ENCODE peak calls at places on chromosomes 13 and 19, in ten cellular contexts. B, J, H, I, M, G, V, S, W and K are unnamed samples.

GRCh38 chr13:110447058-110447511 is 114.4 kb downstream of the RAB20 start:
- DNase-seq in H (no peak), S (no peak), I (no peak), B (peak; percentile 14), M (no peak), W (peak; percentile 60), G (no peak), V (no peak), J (no peak), K (peak; percentile 33)

GRCh38 chr19:57779220-57779845 is 9.9 kb downstream of the ZNF586 start:
- DNase-seq in B (no peak), V (no peak), I (no peak), S (no peak), M (no peak), W (no peak), H (no peak), G (no peak), J (no peak), K (no peak)

GRCh38 chr19:37931941-37932655 is 25.1 kb downstream of the SIPA1L3 start:
- DNase-seq in S (peak; percentile 3), B (peak; percentile 18), J (peak; percentile 87), V (no peak), H (peak; percentile 97), I (peak; percentile 86), M (peak; percentile 37), G (no peak), W (peak; percentile 57), K (no peak)

GRCh38 chr13:69363360-69363759 is 744.3 kb upstream of the ATXN8OS start:
- DNase-seq in G (no peak), H (peak; percentile 5), I (no peak), B (no peak), J (no peak), M (no peak), S (no peak), W (no peak), V (no peak), K (no peak)

GRCh38 chr19:18939922-18940775 is 868 bp downstream of the HOMER3 start:
- DNase-seq in I (no peak), V (no peak), H (no peak), S (no peak), M (no peak), J (no peak), G (no peak), W (no peak), B (peak; percentile 55), K (no peak)

GRCh38 chr13:113305208-113305607 is 8.2 kb downstream of the LAMP1 start:
- DNase-seq in B (no peak), M (no peak), J (no peak), I (no peak), S (no peak), G (no peak), V (no peak), H (peak; percentile 36), W (no peak), K (no peak)

GRCh38 chr19:2049741-2050348 is 1.2 kb downstream of the MKNK2 start:
- DNase-seq in S (peak; percentile 59), H (peak; percentile 80), M (peak; percentile 73), G (peak; percentile 59), V (peak; percentile 80), I (peak; percentile 41), W (peak; percentile 71), B (peak; percentile 80), J (no peak), K (no peak)

GRCh38 chr19:5932146-5932545 is 18.1 kb downstream of the CAPS start:
- DNase-seq in G (peak; percentile 17), J (no peak), B (no peak), H (no peak), S (no peak), V (no peak), I (no peak), W (no peak), M (no peak), K (no peak)

GRCh38 chr19:55075366-55075998 is at the start of gene EPS8L1:
- DNase-seq in V (no peak), W (no peak), S (no peak), G (no peak), B (no peak), J (no peak), H (peak; percentile 18), M (no peak), I (no peak), K (no peak)

GRCh38 chr13:106573279-106573831 is 5.4 kb upstream of the ARGLU1 start:
- DNase-seq in S (no peak), W (no peak), B (peak; percentile 41), J (no peak), I (no peak), V (no peak), H (no peak), M (no peak), G (peak; percentile 33), K (no peak)

GRCh38 chr19:2054763-2055162 is 3.7 kb upstream of the MKNK2 start:
- DNase-seq in I (no peak), H (peak; percentile 73), M (no peak), G (no peak), V (no peak), B (no peak), W (no peak), J (no peak), S (no peak), K (no peak)

GRCh38 chr19:47005873-47006272 is 13.8 kb upstream of the NPAS1 start:
- DNase-seq in S (peak; percentile 32), J (no peak), H (peak; percentile 47), M (no peak), V (no peak), B (no peak), I (peak; percentile 36), G (no peak), W (no peak), K (no peak)